ENCODE peak calls at places on chromosome 10, in seven cellular contexts. One of them, this sample, is unnamed.

GRCh38 chr10:132724436-132724835 is 61.5 kb downstream of the NKX6-2 start:
- DNase-seq in Karpas-422: no peak
- DNase-seq in IMR-90: peak; percentile 72
- DNase-seq in RWPE2: no peak
- DNase-seq in colonic mucosa: no peak
- DNase-seq in tibial nerve: no peak
- DNase-seq in fibroblast of lung: peak; percentile 69
- DNase-seq in this sample: no peak

GRCh38 chr10:60384708-60385398 is 4.8 kb downstream of the ANK3 start:
- DNase-seq in fibroblast of lung: peak; percentile 99
- DNase-seq in IMR-90: peak; percentile 98
- DNase-seq in RWPE2: peak; percentile 84
- DNase-seq in colonic mucosa: no peak
- DNase-seq in tibial nerve: no peak
- DNase-seq in Karpas-422: no peak
- DNase-seq in this sample: no peak

GRCh38 chr10:66238343-66238742 is 687.5 kb upstream of the LRRTM3 start:
- DNase-seq in RWPE2: no peak
- DNase-seq in IMR-90: no peak
- DNase-seq in fibroblast of lung: no peak
- DNase-seq in colonic mucosa: no peak
- DNase-seq in Karpas-422: no peak
- DNase-seq in tibial nerve: no peak
- DNase-seq in this sample: no peak

GRCh38 chr10:100370561-100370975 is 23.5 kb downstream of the SCD start:
- DNase-seq in RWPE2: no peak
- DNase-seq in fibroblast of lung: peak; percentile 45
- DNase-seq in IMR-90: peak; percentile 27
- DNase-seq in tibial nerve: no peak
- DNase-seq in Karpas-422: no peak
- DNase-seq in colonic mucosa: peak; percentile 73
- DNase-seq in this sample: no peak

GRCh38 chr10:111648046-111648445 is 535.5 kb downstream of the GPAM start:
- DNase-seq in colonic mucosa: no peak
- DNase-seq in fibroblast of lung: peak; percentile 62
- DNase-seq in tibial nerve: no peak
- DNase-seq in IMR-90: no peak
- DNase-seq in Karpas-422: no peak
- DNase-seq in RWPE2: no peak
- DNase-seq in this sample: no peak

GRCh38 chr10:107727762-107728317 is 563.3 kb upstream of the SORCS1 start:
- DNase-seq in RWPE2: no peak
- DNase-seq in IMR-90: peak; percentile 28
- DNase-seq in colonic mucosa: peak; percentile 38
- DNase-seq in fibroblast of lung: peak; percentile 31
- DNase-seq in Karpas-422: no peak
- DNase-seq in tibial nerve: no peak
- DNase-seq in this sample: no peak

GRCh38 chr10:133302230-133302629 is 6.4 kb downstream of the TUBGCP2 start:
- DNase-seq in fibroblast of lung: no peak
- DNase-seq in colonic mucosa: no peak
- DNase-seq in tibial nerve: no peak
- DNase-seq in Karpas-422: no peak
- DNase-seq in IMR-90: no peak
- DNase-seq in RWPE2: no peak
- DNase-seq in this sample: no peak

GRCh38 chr10:84348431-84348830 is 20.0 kb downstream of the CCSER2 start:
- DNase-seq in tibial nerve: no peak
- DNase-seq in fibroblast of lung: peak; percentile 85
- DNase-seq in Karpas-422: no peak
- DNase-seq in IMR-90: peak; percentile 83
- DNase-seq in colonic mucosa: no peak
- DNase-seq in RWPE2: no peak
- DNase-seq in this sample: no peak

GRCh38 chr10:117885206-117885605 is 161.5 kb downstream of the RAB11FIP2 start:
- DNase-seq in RWPE2: no peak
- DNase-seq in colonic mucosa: no peak
- DNase-seq in fibroblast of lung: no peak
- DNase-seq in IMR-90: no peak
- DNase-seq in Karpas-422: no peak
- DNase-seq in tibial nerve: no peak
- DNase-seq in this sample: no peak

GRCh38 chr10:70594161-70594560 is 8.4 kb downstream of the PRF1 start:
- DNase-seq in tibial nerve: no peak
- DNase-seq in fibroblast of lung: no peak
- DNase-seq in Karpas-422: no peak
- DNase-seq in RWPE2: no peak
- DNase-seq in IMR-90: no peak
- DNase-seq in colonic mucosa: peak; percentile 11
- DNase-seq in this sample: no peak

GRCh38 chr10:78685466-78686163 is 383.2 kb upstream of the ZMIZ1 start:
- DNase-seq in colonic mucosa: no peak
- DNase-seq in tibial nerve: no peak
- DNase-seq in fibroblast of lung: peak; percentile 56
- DNase-seq in RWPE2: no peak
- DNase-seq in Karpas-422: no peak
- DNase-seq in IMR-90: peak; percentile 38
- DNase-seq in this sample: no peak

GRCh38 chr10:6759961-6760360 is 179.9 kb upstream of the PRKCQ start:
- DNase-seq in colonic mucosa: no peak
- DNase-seq in Karpas-422: no peak
- DNase-seq in IMR-90: no peak
- DNase-seq in RWPE2: no peak
- DNase-seq in fibroblast of lung: no peak
- DNase-seq in tibial nerve: no peak
- DNase-seq in this sample: no peak

GRCh38 chr10:74924251-74924954 is 98.0 kb downstream of the KAT6B start:
- DNase-seq in Karpas-422: no peak
- DNase-seq in fibroblast of lung: peak; percentile 97
- DNase-seq in colonic mucosa: no peak
- DNase-seq in tibial nerve: no peak
- DNase-seq in IMR-90: peak; percentile 97
- DNase-seq in RWPE2: no peak
- DNase-seq in this sample: no peak

GRCh38 chr10:73956476-73957338 is 41.2 kb upstream of the VCL start:
- DNase-seq in RWPE2: no peak
- DNase-seq in fibroblast of lung: peak; percentile 70
- DNase-seq in Karpas-422: peak; percentile 71
- DNase-seq in colonic mucosa: peak; percentile 24
- DNase-seq in IMR-90: peak; percentile 62
- DNase-seq in tibial nerve: no peak
- DNase-seq in this sample: peak; percentile 81

GRCh38 chr10:52771534-52772455 is 789 bp downstream of the MBL2 start:
- DNase-seq in fibroblast of lung: peak; percentile 19
- DNase-seq in colonic mucosa: no peak
- DNase-seq in tibial nerve: no peak
- DNase-seq in Karpas-422: no peak
- DNase-seq in IMR-90: no peak
- DNase-seq in RWPE2: no peak
- DNase-seq in this sample: no peak

GRCh38 chr10:21263839-21264238 is 261.6 kb downstream of the SKIDA1 start:
- DNase-seq in colonic mucosa: no peak
- DNase-seq in IMR-90: no peak
- DNase-seq in Karpas-422: no peak
- DNase-seq in RWPE2: no peak
- DNase-seq in fibroblast of lung: no peak
- DNase-seq in tibial nerve: no peak
- DNase-seq in this sample: no peak

GRCh38 chr10:36591436-36591835 is 534.0 kb upstream of the ANKRD30A start:
- DNase-seq in tibial nerve: no peak
- DNase-seq in colonic mucosa: no peak
- DNase-seq in RWPE2: no peak
- DNase-seq in Karpas-422: no peak
- DNase-seq in fibroblast of lung: no peak
- DNase-seq in IMR-90: no peak
- DNase-seq in this sample: no peak

GRCh38 chr10:1737222-1738061 is at the start of gene ADARB2:
- DNase-seq in IMR-90: no peak
- DNase-seq in colonic mucosa: no peak
- DNase-seq in RWPE2: no peak
- DNase-seq in fibroblast of lung: peak; percentile 2
- DNase-seq in Karpas-422: no peak
- DNase-seq in tibial nerve: no peak
- DNase-seq in this sample: no peak

GRCh38 chr10:1741450-1741849 is 4.1 kb upstream of the ADARB2 start:
- DNase-seq in colonic mucosa: no peak
- DNase-seq in IMR-90: no peak
- DNase-seq in Karpas-422: no peak
- DNase-seq in fibroblast of lung: no peak
- DNase-seq in tibial nerve: no peak
- DNase-seq in RWPE2: no peak
- DNase-seq in this sample: no peak

GRCh38 chr10:1736972-1737221 is 428 bp downstream of the ADARB2 start:
- DNase-seq in RWPE2: no peak
- DNase-seq in Karpas-422: no peak
- DNase-seq in tibial nerve: no peak
- DNase-seq in fibroblast of lung: no peak
- DNase-seq in IMR-90: no peak
- DNase-seq in colonic mucosa: no peak
- DNase-seq in this sample: no peak

GRCh38 chr10:1739751-1740150 is 2.4 kb upstream of the ADARB2 start:
- DNase-seq in colonic mucosa: no peak
- DNase-seq in Karpas-422: no peak
- DNase-seq in RWPE2: no peak
- DNase-seq in fibroblast of lung: no peak
- DNase-seq in tibial nerve: no peak
- DNase-seq in IMR-90: no peak
- DNase-seq in this sample: no peak

GRCh38 chr10:1738950-1739349 is 1.6 kb upstream of the ADARB2 start:
- DNase-seq in fibroblast of lung: no peak
- DNase-seq in IMR-90: no peak
- DNase-seq in Karpas-422: peak; percentile 69
- DNase-seq in tibial nerve: no peak
- DNase-seq in colonic mucosa: no peak
- DNase-seq in RWPE2: no peak
- DNase-seq in this sample: no peak
- H3K4me1 ChIP-seq in fibroblast of lung: no peaks in the 10 kb centered on the region
- H3K4me1 ChIP-seq in IMR-90: no peaks in the 10 kb centered on the region
- H3K4me1 ChIP-seq in Karpas-422: peaks cover 20% of the 10 kb centered on the region
- H3K4me1 ChIP-seq in tibial nerve: peaks cover 6% of the 10 kb centered on the region
- H3K4me1 ChIP-seq in colonic mucosa: no peaks in the 10 kb centered on the region
- H3K4me1 ChIP-seq in RWPE2: no peaks in the 10 kb centered on the region
- H3K4me1 ChIP-seq in this sample: peaks cover 4% of the 10 kb centered on the region

DNA sequence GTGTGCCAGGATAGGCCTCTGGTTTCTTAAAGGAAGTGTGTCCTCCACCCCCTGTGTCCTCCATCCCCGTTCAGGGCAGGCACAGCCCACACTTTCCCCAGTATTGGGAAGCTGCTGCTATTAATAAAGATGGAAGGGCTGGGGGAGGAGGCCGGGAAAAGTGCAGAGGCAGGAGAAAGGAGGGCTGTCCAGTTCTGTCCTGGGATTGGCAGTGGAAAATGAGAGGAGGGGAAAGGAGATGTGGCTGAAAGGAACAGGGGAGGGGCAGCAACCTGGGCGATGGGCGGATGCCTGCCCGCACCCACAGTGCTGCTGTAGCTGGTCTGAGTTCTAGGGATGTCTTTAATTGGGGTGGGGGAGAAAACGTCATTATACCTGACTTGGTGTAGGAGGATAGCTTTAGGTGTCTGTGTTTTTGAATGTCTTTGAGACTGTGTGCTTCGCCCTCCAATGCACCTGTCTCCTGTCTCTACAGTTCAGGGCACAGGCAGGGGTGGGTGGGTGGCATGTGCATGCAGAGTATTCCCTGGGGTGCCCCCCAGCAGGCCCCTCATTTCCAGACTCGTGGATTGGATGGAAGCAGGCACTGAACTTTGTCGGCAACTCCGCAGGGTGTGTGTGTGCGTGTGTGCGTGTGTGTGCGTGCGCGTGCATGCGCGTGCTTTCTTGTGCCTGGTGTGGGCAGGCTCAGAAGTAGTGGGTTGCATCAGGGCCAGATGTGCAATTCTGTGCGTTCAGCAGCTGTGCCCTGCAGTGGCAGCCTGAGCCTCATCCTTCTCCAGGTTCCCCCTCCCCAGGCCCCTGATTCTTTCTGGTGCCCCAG is 2.5 kb downstream of the TRIM8 start:
- DNase-seq in Karpas-422: peak; percentile 90
- DNase-seq in IMR-90: peak; percentile 55
- DNase-seq in colonic mucosa: peak; percentile 63
- DNase-seq in fibroblast of lung: no peak
- DNase-seq in RWPE2: no peak
- DNase-seq in tibial nerve: no peak
- DNase-seq in this sample: peak; percentile 89
- H3K4me1 ChIP-seq in Karpas-422: peaks cover 68% of the 10 kb centered on the region
- H3K4me1 ChIP-seq in IMR-90: peaks cover 36% of the 10 kb centered on the region
- H3K4me1 ChIP-seq in colonic mucosa: peaks cover 35% of the 10 kb centered on the region
- H3K4me1 ChIP-seq in fibroblast of lung: peaks cover 32% of the 10 kb centered on the region
- H3K4me1 ChIP-seq in RWPE2: peaks cover 16% of the 10 kb centered on the region
- H3K4me1 ChIP-seq in tibial nerve: peaks cover 52% of the 10 kb centered on the region
- H3K4me1 ChIP-seq in this sample: peaks cover 64% of the 10 kb centered on the region

GRCh38 chr10:123886292-123886691 is 5.3 kb downstream of the CPXM2 start:
- DNase-seq in fibroblast of lung: no peak
- DNase-seq in Karpas-422: no peak
- DNase-seq in colonic mucosa: no peak
- DNase-seq in tibial nerve: no peak
- DNase-seq in RWPE2: no peak
- DNase-seq in IMR-90: no peak
- DNase-seq in this sample: no peak
- H3K4me1 ChIP-seq in fibroblast of lung: no peaks in the 10 kb centered on the region
- H3K4me1 ChIP-seq in Karpas-422: no peaks in the 10 kb centered on the region
- H3K4me1 ChIP-seq in colonic mucosa: no peaks in the 10 kb centered on the region
- H3K4me1 ChIP-seq in tibial nerve: peaks cover 12% of the 10 kb centered on the region
- H3K4me1 ChIP-seq in RWPE2: peaks cover 7% of the 10 kb centered on the region
- H3K4me1 ChIP-seq in IMR-90: no peaks in the 10 kb centered on the region
- H3K4me1 ChIP-seq in this sample: peaks cover 51% of the 10 kb centered on the region

GRCh38 chr10:92239600-92240288 is 51.1 kb downstream of the CPEB3 start:
- DNase-seq in Karpas-422: peak; percentile 77
- DNase-seq in colonic mucosa: peak; percentile 44
- DNase-seq in IMR-90: peak; percentile 30
- DNase-seq in fibroblast of lung: peak; percentile 50
- DNase-seq in tibial nerve: peak; percentile 16
- DNase-seq in RWPE2: no peak
- DNase-seq in this sample: peak; percentile 90

GRCh38 chr10:92238586-92239098 is 52.2 kb downstream of the CPEB3 start:
- DNase-seq in Karpas-422: peak; percentile 65
- DNase-seq in fibroblast of lung: peak; percentile 84
- DNase-seq in IMR-90: peak; percentile 43
- DNase-seq in tibial nerve: peak; percentile 15
- DNase-seq in RWPE2: peak; percentile 83
- DNase-seq in colonic mucosa: peak; percentile 71
- DNase-seq in this sample: no peak

GRCh38 chr10:92238062-92238585 is 52.8 kb downstream of the CPEB3 start:
- DNase-seq in Karpas-422: peak; percentile 58
- DNase-seq in fibroblast of lung: no peak
- DNase-seq in colonic mucosa: no peak
- DNase-seq in tibial nerve: no peak
- DNase-seq in IMR-90: no peak
- DNase-seq in RWPE2: no peak
- DNase-seq in this sample: no peak

GRCh38 chr10:92240289-92241157 is 50.4 kb downstream of the CPEB3 start:
- DNase-seq in fibroblast of lung: peak; percentile 69
- DNase-seq in IMR-90: peak; percentile 70
- DNase-seq in tibial nerve: peak; percentile 37
- DNase-seq in RWPE2: no peak
- DNase-seq in colonic mucosa: peak; percentile 86
- DNase-seq in Karpas-422: peak; percentile 91
- DNase-seq in this sample: peak; percentile 75

DNA sequence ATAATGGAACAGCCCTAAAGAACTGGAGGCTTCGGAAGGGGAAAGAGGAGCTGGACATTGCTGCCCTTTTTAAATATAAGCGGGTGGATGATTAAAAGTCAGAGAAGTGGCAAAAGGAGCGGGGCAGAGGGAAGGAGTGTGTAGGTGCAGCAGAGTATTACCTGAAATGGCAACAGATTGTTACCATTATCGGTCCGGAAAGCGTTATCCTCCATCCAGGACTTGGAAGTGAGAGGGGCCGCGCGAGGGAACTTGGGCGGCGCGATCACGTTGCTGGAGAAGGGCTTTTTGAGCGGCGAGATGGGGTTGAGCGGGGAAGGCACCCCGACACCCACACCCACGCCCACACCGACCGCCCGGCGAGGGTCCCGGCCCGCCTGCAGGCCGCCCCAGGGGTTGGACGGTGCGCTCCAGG is 51.7 kb downstream of the CPEB3 start:
- DNase-seq in colonic mucosa: peak; percentile 39
- DNase-seq in fibroblast of lung: no peak
- DNase-seq in IMR-90: no peak
- DNase-seq in RWPE2: no peak
- DNase-seq in tibial nerve: no peak
- DNase-seq in Karpas-422: peak; percentile 69
- DNase-seq in this sample: no peak
- H3K4me1 ChIP-seq in colonic mucosa: no peaks in the 10 kb centered on the region
- H3K4me1 ChIP-seq in fibroblast of lung: peaks cover 4% of the 10 kb centered on the region
- H3K4me1 ChIP-seq in IMR-90: peaks cover 2% of the 10 kb centered on the region
- H3K4me1 ChIP-seq in RWPE2: peaks cover 39% of the 10 kb centered on the region
- H3K4me1 ChIP-seq in tibial nerve: peaks cover 11% of the 10 kb centered on the region
- H3K4me1 ChIP-seq in Karpas-422: peaks cover 65% of the 10 kb centered on the region
- H3K4me1 ChIP-seq in this sample: peaks cover 60% of the 10 kb centered on the region

This sample was measured in spleen.